ENCODE peak calls at places on chromosomes 12 and 14, in four cellular contexts. One of them, this sample, is unnamed.

GRCh38 chr12:15227004-15227679 is 5.9 kb upstream of the RERG start:
- DNase-seq in HepG2: peak; percentile 42
- DNase-seq in H1: peak; percentile 51
- DNase-seq in GM12878: no peak
- DNase-seq in this sample: peak; percentile 71

GRCh38 chr14:93110856-93111419 is 4.8 kb downstream of the ITPK1 start:
- DNase-seq in H1: no peak
- DNase-seq in GM12878: no peak
- DNase-seq in HepG2: no peak
- DNase-seq in this sample: no peak

GRCh38 chr12:39905152-39905551 is 200.7 kb downstream of the SLC2A13 start:
- DNase-seq in H1: no peak
- DNase-seq in HepG2: no peak
- DNase-seq in GM12878: no peak
- DNase-seq in this sample: no peak

GRCh38 chr12:47394070-47394469 is 311.8 kb downstream of the RPAP3 start:
- DNase-seq in GM12878: no peak
- DNase-seq in H1: no peak
- DNase-seq in HepG2: no peak
- DNase-seq in this sample: no peak

GRCh38 chr12:63921157-63921556 is 76.7 kb downstream of the SRGAP1 start:
- DNase-seq in HepG2: no peak
- DNase-seq in H1: no peak
- DNase-seq in GM12878: no peak
- DNase-seq in this sample: no peak

GRCh38 chr14:101812071-101812470 is 50.6 kb downstream of the PPP2R5C start:
- DNase-seq in H1: no peak
- DNase-seq in GM12878: no peak
- DNase-seq in HepG2: no peak
- DNase-seq in this sample: no peak

GRCh38 chr14:31992051-31992450 is 85.1 kb upstream of the ARHGAP5 start:
- DNase-seq in H1: no peak
- DNase-seq in GM12878: no peak
- DNase-seq in HepG2: no peak
- DNase-seq in this sample: no peak

GRCh38 chr12:111041091-111041490 is 120.7 kb upstream of the MYL2 start:
- DNase-seq in H1: no peak
- DNase-seq in GM12878: no peak
- DNase-seq in HepG2: no peak
- DNase-seq in this sample: no peak

GRCh38 chr14:36243183-36243582 is 66.7 kb upstream of the PTCSC3 start:
- DNase-seq in HepG2: no peak
- DNase-seq in H1: no peak
- DNase-seq in GM12878: no peak
- DNase-seq in this sample: no peak

GRCh38 chr12:33605776-33606175 is 166.2 kb upstream of the SYT10 start:
- DNase-seq in GM12878: no peak
- DNase-seq in H1: no peak
- DNase-seq in HepG2: peak; percentile 10
- DNase-seq in this sample: peak; percentile 52

GRCh38 chr12:105218434-105218833 is 17.5 kb downstream of the APPL2 start:
- DNase-seq in GM12878: no peak
- DNase-seq in HepG2: no peak
- DNase-seq in H1: no peak
- DNase-seq in this sample: no peak

GRCh38 chr12:47823422-47824086 is 3.9 kb upstream of the HDAC7 start:
- DNase-seq in H1: no peak
- DNase-seq in HepG2: no peak
- DNase-seq in GM12878: no peak
- DNase-seq in this sample: no peak

GRCh38 chr14:24944800-24945199 is 105.1 kb downstream of the STXBP6 start:
- DNase-seq in GM12878: no peak
- DNase-seq in H1: no peak
- DNase-seq in HepG2: no peak
- DNase-seq in this sample: no peak

GRCh38 chr14:61598980-61599379 is 96.3 kb upstream of the HIF1A start:
- DNase-seq in GM12878: no peak
- DNase-seq in H1: no peak
- DNase-seq in HepG2: peak; percentile 50
- DNase-seq in this sample: no peak

GRCh38 chr12:68743416-68743815 is 2.6 kb upstream of the SLC35E3 start:
- DNase-seq in H1: no peak
- DNase-seq in HepG2: no peak
- DNase-seq in GM12878: no peak
- DNase-seq in this sample: no peak

GRCh38 chr14:63633801-63634200 is 7.9 kb downstream of the WDR89 start:
- DNase-seq in HepG2: no peak
- DNase-seq in H1: no peak
- DNase-seq in GM12878: no peak
- DNase-seq in this sample: no peak

GRCh38 chr12:91804533-91804932 is 341.1 kb downstream of the BTG1 start:
- DNase-seq in GM12878: no peak
- DNase-seq in HepG2: no peak
- DNase-seq in H1: no peak
- DNase-seq in this sample: no peak

GRCh38 chr12:31317471-31318397 is 8.2 kb downstream of the SINHCAF start:
- DNase-seq in HepG2: no peak
- DNase-seq in GM12878: no peak
- DNase-seq in H1: no peak
- DNase-seq in this sample: no peak

GRCh38 chr12:12384601-12385321 is 27.9 kb downstream of the BORCS5 start:
- DNase-seq in H1: no peak
- DNase-seq in GM12878: no peak
- DNase-seq in HepG2: peak; percentile 88
- DNase-seq in this sample: peak; percentile 43

GRCh38 chr12:49358548-49359141 is 8.6 kb upstream of the SPATS2 start:
- DNase-seq in GM12878: no peak
- DNase-seq in HepG2: peak; percentile 72
- DNase-seq in H1: peak; percentile 67
- DNase-seq in this sample: no peak

GRCh38 chr12:45725631-45726593 is 3.6 kb upstream of the ARID2 start:
- DNase-seq in GM12878: no peak
- DNase-seq in HepG2: peak; percentile 33
- DNase-seq in H1: no peak
- DNase-seq in this sample: no peak

GRCh38 chr14:106501898-106502297 is 975.5 kb downstream of the TMEM121 start:
- DNase-seq in H1: no peak
- DNase-seq in GM12878: no peak
- DNase-seq in HepG2: no peak
- DNase-seq in this sample: no peak

GRCh38 chr12:59637657-59638150 is 41.9 kb downstream of the SLC16A7 start:
- DNase-seq in HepG2: no peak
- DNase-seq in H1: no peak
- DNase-seq in GM12878: no peak
- DNase-seq in this sample: no peak

GRCh38 chr14:38505221-38506095 is 249.6 kb upstream of the CLEC14A start:
- DNase-seq in GM12878: no peak
- DNase-seq in H1: no peak
- DNase-seq in HepG2: no peak
- DNase-seq in this sample: no peak

GRCh38 chr12:118714051-118714460 is 267.3 kb upstream of the SRRM4 start:
- DNase-seq in H1: peak; percentile 74
- DNase-seq in HepG2: peak; percentile 53
- DNase-seq in GM12878: peak; percentile 11
- DNase-seq in this sample: peak; percentile 59

GRCh38 chr12:122080149-122081107 is 1.9 kb downstream of the MLXIP start:
- DNase-seq in H1: no peak
- DNase-seq in HepG2: no peak
- DNase-seq in GM12878: no peak
- DNase-seq in this sample: no peak

GRCh38 chr12:124459852-124460645 is 107.4 kb downstream of the NCOR2 start:
- DNase-seq in HepG2: no peak
- DNase-seq in GM12878: no peak
- DNase-seq in H1: no peak
- DNase-seq in this sample: no peak

GRCh38 chr12:31118831-31119530 is 45.3 kb downstream of the DDX11 start:
- DNase-seq in HepG2: no peak
- DNase-seq in H1: peak; percentile 72
- DNase-seq in GM12878: no peak
- DNase-seq in this sample: peak; percentile 92

GRCh38 chr12:91890742-91891141 is 254.9 kb downstream of the BTG1 start:
- DNase-seq in H1: no peak
- DNase-seq in GM12878: no peak
- DNase-seq in HepG2: no peak
- DNase-seq in this sample: no peak

GRCh38 chr12:32115404-32116104 is 8.9 kb downstream of the BICD1 start:
- DNase-seq in HepG2: no peak
- DNase-seq in H1: no peak
- DNase-seq in GM12878: no peak
- DNase-seq in this sample: no peak

GRCh38 chr12:54935235-54935951 is 49.2 kb downstream of the TESPA1 start:
- DNase-seq in HepG2: peak; percentile 2
- DNase-seq in GM12878: peak; percentile 60
- DNase-seq in H1: no peak
- DNase-seq in this sample: no peak

GRCh38 chr12:41521872-41522379 is 333.8 kb downstream of the PDZRN4 start:
- DNase-seq in GM12878: peak; percentile 3
- DNase-seq in H1: no peak
- DNase-seq in HepG2: no peak
- DNase-seq in this sample: no peak

GRCh38 chr12:11877102-11877826 is 193.5 kb upstream of the BCL2L14 start:
- DNase-seq in HepG2: no peak
- DNase-seq in GM12878: no peak
- DNase-seq in H1: no peak
- DNase-seq in this sample: no peak

GRCh38 chr14:33730163-33730562 is 220.7 kb downstream of the EGLN3 start:
- DNase-seq in H1: no peak
- DNase-seq in HepG2: no peak
- DNase-seq in GM12878: no peak
- DNase-seq in this sample: no peak

GRCh38 chr12:6468283-6468575 is 2.2 kb downstream of the VAMP1 start:
- DNase-seq in GM12878: no peak
- DNase-seq in H1: no peak
- DNase-seq in HepG2: peak; percentile 43
- DNase-seq in this sample: no peak

DNA sequence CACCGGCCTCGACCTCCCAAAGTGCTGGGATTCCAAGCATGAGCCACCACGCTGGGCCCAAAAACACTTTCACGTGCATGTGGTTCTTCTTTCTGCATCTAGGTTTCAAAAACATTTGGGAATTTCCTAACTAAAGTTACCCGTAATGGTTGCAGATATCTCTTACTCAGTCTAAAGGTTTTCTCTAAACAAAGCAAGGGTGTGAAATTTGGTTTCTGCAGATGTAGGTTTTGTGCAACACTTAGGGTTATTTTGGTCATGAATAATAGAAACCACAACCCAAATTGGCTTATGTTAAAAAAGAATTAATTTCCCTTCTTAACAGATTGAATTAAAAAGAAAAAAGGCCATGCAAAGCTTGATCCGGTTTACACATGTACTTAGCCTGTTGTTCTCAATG is 491.4 kb upstream of the FLRT2 start:
- DNase-seq in H1: no peak
- DNase-seq in GM12878: no peak
- DNase-seq in HepG2: no peak
- DNase-seq in this sample: no peak
- TF ChIP-seq SUZ12 in H1: no peak
- TF ChIP-seq SUZ12 in GM12878: no peak
- TF ChIP-seq SUZ12 in HepG2: no peak
- TF ChIP-seq SUZ12 in this sample: no peak

GRCh38 chr12:79895041-79895440 is 39.9 kb downstream of the PPP1R12A start:
- DNase-seq in GM12878: no peak
- DNase-seq in HepG2: no peak
- DNase-seq in H1: no peak
- DNase-seq in this sample: no peak

GRCh38 chr12:79897617-79898016 is 37.3 kb downstream of the PPP1R12A start:
- DNase-seq in H1: no peak
- DNase-seq in HepG2: peak; percentile 14
- DNase-seq in GM12878: no peak
- DNase-seq in this sample: peak; percentile 33

GRCh38 chr12:79891506-79892162 is 43.3 kb downstream of the PPP1R12A start:
- DNase-seq in H1: no peak
- DNase-seq in GM12878: no peak
- DNase-seq in HepG2: no peak
- DNase-seq in this sample: no peak

GRCh38 chr12:79900199-79900598 is 34.7 kb downstream of the PPP1R12A start:
- DNase-seq in H1: no peak
- DNase-seq in GM12878: no peak
- DNase-seq in HepG2: peak; percentile 38
- DNase-seq in this sample: no peak

DNA sequence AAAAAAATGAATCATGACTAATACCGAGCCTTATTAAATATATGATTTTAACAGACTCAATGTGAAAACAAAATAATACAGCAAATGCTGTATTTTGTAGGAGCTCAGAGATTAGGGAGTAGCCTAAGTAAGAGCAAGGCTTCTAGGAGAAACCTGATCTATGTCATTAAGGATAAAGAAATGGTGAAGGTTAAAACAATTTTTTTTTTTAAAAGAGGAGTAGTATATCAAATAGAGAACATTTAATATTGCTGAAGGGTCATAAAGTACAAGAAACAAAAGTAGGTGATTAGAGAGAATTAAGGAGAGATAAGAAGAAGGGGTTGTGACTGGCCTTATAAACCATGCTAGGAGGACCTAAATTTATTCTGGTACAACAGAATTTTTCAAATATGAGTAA is 39.1 kb downstream of the PPP1R12A start:
- DNase-seq in GM12878: no peak
- DNase-seq in H1: no peak
- DNase-seq in HepG2: no peak
- DNase-seq in this sample: no peak
- H3K4me1 ChIP-seq in GM12878: no peaks in the 10 kb centered on the region
- H3K4me1 ChIP-seq in H1: no peaks in the 10 kb centered on the region
- H3K4me1 ChIP-seq in HepG2: peaks cover 30% of the 10 kb centered on the region
- H3K4me1 ChIP-seq in this sample: no peaks in the 10 kb centered on the region

DNA sequence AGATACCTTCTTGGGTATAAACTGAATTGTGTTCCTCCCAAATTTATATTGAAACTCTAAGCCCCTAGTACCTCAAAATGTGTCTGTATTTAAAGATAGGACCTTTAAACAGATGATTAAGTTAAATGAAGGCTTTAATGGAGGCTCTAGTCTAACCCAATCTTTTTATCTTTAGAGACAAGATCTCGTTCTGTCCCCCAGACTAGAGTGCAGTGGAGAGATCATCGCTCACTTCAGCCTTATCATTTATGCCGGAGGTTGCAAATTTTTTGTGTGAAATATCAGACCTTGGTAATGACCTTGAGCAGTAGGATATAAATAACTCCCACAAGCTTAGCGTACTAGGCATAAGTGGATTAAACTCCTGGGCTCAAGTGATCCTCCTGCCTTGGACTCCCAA is 81.8 kb downstream of the C14orf132 start:
- DNase-seq in HepG2: no peak
- DNase-seq in GM12878: no peak
- DNase-seq in H1: no peak
- DNase-seq in this sample: no peak
- H3K9ac ChIP-seq in HepG2: no peak overlapping the region
- H3K9ac ChIP-seq in GM12878: no peak overlapping the region
- H3K9ac ChIP-seq in H1: no peak overlapping the region
- H3K9ac ChIP-seq in this sample: no peak overlapping the region

DNA sequence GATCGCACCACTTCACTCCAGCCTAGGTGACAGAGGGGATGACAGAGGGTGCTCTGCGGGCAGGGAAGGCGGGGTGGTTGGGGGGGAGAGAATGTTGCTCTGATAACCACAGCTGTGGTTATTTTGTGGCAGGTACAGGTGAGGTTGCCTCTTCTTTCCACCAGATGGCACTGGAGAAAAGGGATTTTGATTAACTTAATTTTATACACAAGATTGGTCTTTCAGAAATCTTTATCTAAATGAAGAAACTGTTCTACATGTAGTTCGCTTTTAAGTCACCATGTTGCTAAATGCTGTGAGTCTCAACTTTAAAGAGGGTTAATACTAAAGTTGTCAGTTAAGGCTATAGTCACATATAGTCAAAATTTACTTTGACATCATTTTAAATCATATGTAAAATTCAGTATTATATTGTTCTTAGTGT is 25.7 kb downstream of the FGF23 start:
- DNase-seq in GM12878: no peak
- DNase-seq in HepG2: no peak
- DNase-seq in H1: no peak
- DNase-seq in this sample: peak; percentile 43
- TF ChIP-seq SUZ12 in GM12878: no peak
- TF ChIP-seq SUZ12 in HepG2: no peak
- TF ChIP-seq SUZ12 in H1: no peak
- TF ChIP-seq SUZ12 in this sample: no peak